ENCODE peak calls at places on chromosomes 1 and 21, in seven cellular contexts. One of them, this sample, is unnamed.

GRCh38 chr1:100483230-100483629 is 54.7 kb upstream of the GPR88 start:
- DNase-seq in fibroblast of lung: no peak
- DNase-seq in neural progenitor cell: no peak
- DNase-seq in right cardiac atrium: no peak
- DNase-seq in GM18507: no peak
- DNase-seq in NCI-H1105: no peak
- DNase-seq in endodermal cell: no peak
- DNase-seq in this sample: no peak

GRCh38 chr21:25568230-25568629 is 39.1 kb downstream of the MRPL39 start:
- DNase-seq in fibroblast of lung: peak; percentile 82
- DNase-seq in neural progenitor cell: peak; percentile 22
- DNase-seq in right cardiac atrium: peak; percentile 70
- DNase-seq in GM18507: no peak
- DNase-seq in NCI-H1105: no peak
- DNase-seq in endodermal cell: peak; percentile 49
- DNase-seq in this sample: no peak

GRCh38 chr1:19869929-19870328 is 12.3 kb upstream of the OTUD3 start:
- DNase-seq in fibroblast of lung: peak; percentile 21
- DNase-seq in neural progenitor cell: no peak
- DNase-seq in right cardiac atrium: no peak
- DNase-seq in GM18507: no peak
- DNase-seq in NCI-H1105: no peak
- DNase-seq in endodermal cell: no peak
- DNase-seq in this sample: no peak

GRCh38 chr1:21620461-21620860 is 48.7 kb downstream of the RAP1GAP start:
- DNase-seq in fibroblast of lung: no peak
- DNase-seq in neural progenitor cell: no peak
- DNase-seq in right cardiac atrium: peak; percentile 66
- DNase-seq in GM18507: no peak
- DNase-seq in NCI-H1105: peak; percentile 10
- DNase-seq in endodermal cell: no peak
- DNase-seq in this sample: no peak

GRCh38 chr1:51621841-51622454 is 5.1 kb downstream of the OSBPL9 start:
- DNase-seq in fibroblast of lung: no peak
- DNase-seq in neural progenitor cell: no peak
- DNase-seq in right cardiac atrium: no peak
- DNase-seq in GM18507: no peak
- DNase-seq in NCI-H1105: no peak
- DNase-seq in endodermal cell: no peak
- DNase-seq in this sample: no peak

GRCh38 chr21:35342440-35342839 is 293.3 kb upstream of the RUNX1 start:
- DNase-seq in fibroblast of lung: no peak
- DNase-seq in neural progenitor cell: no peak
- DNase-seq in right cardiac atrium: no peak
- DNase-seq in GM18507: peak; percentile 33
- DNase-seq in NCI-H1105: no peak
- DNase-seq in endodermal cell: no peak
- DNase-seq in this sample: peak; percentile 7

GRCh38 chr1:16886860-16887605 is 8.7 kb upstream of the RNU1-2 start:
- DNase-seq in fibroblast of lung: no peak
- DNase-seq in neural progenitor cell: no peak
- DNase-seq in right cardiac atrium: peak; percentile 41
- DNase-seq in GM18507: no peak
- DNase-seq in NCI-H1105: no peak
- DNase-seq in endodermal cell: peak; percentile 23
- DNase-seq in this sample: no peak

GRCh38 chr21:42081138-42081537 is 10.0 kb downstream of the UMODL1 start:
- DNase-seq in fibroblast of lung: no peak
- DNase-seq in neural progenitor cell: peak; percentile 46
- DNase-seq in right cardiac atrium: peak; percentile 38
- DNase-seq in GM18507: no peak
- DNase-seq in NCI-H1105: no peak
- DNase-seq in endodermal cell: no peak
- DNase-seq in this sample: no peak

GRCh38 chr1:201999625-202000238 is 10.7 kb upstream of the ELF3 start:
- DNase-seq in fibroblast of lung: peak; percentile 52
- DNase-seq in neural progenitor cell: peak; percentile 74
- DNase-seq in right cardiac atrium: no peak
- DNase-seq in GM18507: peak; percentile 25
- DNase-seq in NCI-H1105: peak; percentile 32
- DNase-seq in endodermal cell: peak; percentile 79
- DNase-seq in this sample: no peak

GRCh38 chr21:17613242-17613676 is 558 bp upstream of the BTG3 start:
- DNase-seq in fibroblast of lung: peak; percentile 32
- DNase-seq in neural progenitor cell: no peak
- DNase-seq in right cardiac atrium: peak; percentile 80
- DNase-seq in GM18507: no peak
- DNase-seq in NCI-H1105: no peak
- DNase-seq in endodermal cell: no peak
- DNase-seq in this sample: no peak

GRCh38 chr1:155184835-155185782 is 11.5 kb downstream of the TRIM46 start:
- DNase-seq in fibroblast of lung: no peak
- DNase-seq in neural progenitor cell: no peak
- DNase-seq in right cardiac atrium: peak; percentile 72
- DNase-seq in GM18507: peak; percentile 73
- DNase-seq in NCI-H1105: no peak
- DNase-seq in endodermal cell: peak; percentile 56
- DNase-seq in this sample: peak; percentile 88

GRCh38 chr1:37691497-37692077 is 729 bp upstream of the CDCA8 start:
- DNase-seq in fibroblast of lung: peak; percentile 31
- DNase-seq in neural progenitor cell: peak; percentile 49
- DNase-seq in right cardiac atrium: peak; percentile 78
- DNase-seq in GM18507: no peak
- DNase-seq in NCI-H1105: peak; percentile 34
- DNase-seq in endodermal cell: peak; percentile 77
- DNase-seq in this sample: no peak

GRCh38 chr1:2979191-2980072 is 41.8 kb upstream of the ACTRT2 start:
- DNase-seq in fibroblast of lung: no peak
- DNase-seq in neural progenitor cell: no peak
- DNase-seq in right cardiac atrium: peak; percentile 46
- DNase-seq in GM18507: no peak
- DNase-seq in NCI-H1105: no peak
- DNase-seq in endodermal cell: peak; percentile 12
- DNase-seq in this sample: peak; percentile 6

GRCh38 chr1:230425252-230426061 is 675 bp downstream of the PGBD5 start:
- DNase-seq in fibroblast of lung: no peak
- DNase-seq in neural progenitor cell: peak; percentile 56
- DNase-seq in right cardiac atrium: peak; percentile 54
- DNase-seq in GM18507: no peak
- DNase-seq in NCI-H1105: no peak
- DNase-seq in endodermal cell: peak; percentile 66
- DNase-seq in this sample: no peak

GRCh38 chr1:18243503-18244175 is 136.0 kb downstream of the IGSF21 start:
- DNase-seq in fibroblast of lung: no peak
- DNase-seq in neural progenitor cell: no peak
- DNase-seq in right cardiac atrium: no peak
- DNase-seq in GM18507: no peak
- DNase-seq in NCI-H1105: no peak
- DNase-seq in endodermal cell: no peak
- DNase-seq in this sample: no peak

GRCh38 chr1:46523556-46524443 is 27.6 kb downstream of the KNCN start:
- DNase-seq in fibroblast of lung: no peak
- DNase-seq in neural progenitor cell: no peak
- DNase-seq in right cardiac atrium: no peak
- DNase-seq in GM18507: no peak
- DNase-seq in NCI-H1105: no peak
- DNase-seq in endodermal cell: peak; percentile 49
- DNase-seq in this sample: no peak

GRCh38 chr1:151510614-151510956 is 602 bp upstream of the CGN start:
- DNase-seq in fibroblast of lung: no peak
- DNase-seq in neural progenitor cell: no peak
- DNase-seq in right cardiac atrium: no peak
- DNase-seq in GM18507: no peak
- DNase-seq in NCI-H1105: no peak
- DNase-seq in endodermal cell: no peak
- DNase-seq in this sample: no peak

GRCh38 chr1:43545686-43546387 is 15.2 kb downstream of the PTPRF start:
- DNase-seq in fibroblast of lung: peak; percentile 61
- DNase-seq in neural progenitor cell: peak; percentile 97
- DNase-seq in right cardiac atrium: peak; percentile 90
- DNase-seq in GM18507: no peak
- DNase-seq in NCI-H1105: peak; percentile 90
- DNase-seq in endodermal cell: peak; percentile 98
- DNase-seq in this sample: no peak

GRCh38 chr1:32907435-32907834 is 6.2 kb upstream of the TMEM54 start:
- DNase-seq in fibroblast of lung: no peak
- DNase-seq in neural progenitor cell: no peak
- DNase-seq in right cardiac atrium: no peak
- DNase-seq in GM18507: no peak
- DNase-seq in NCI-H1105: no peak
- DNase-seq in endodermal cell: no peak
- DNase-seq in this sample: no peak

GRCh38 chr1:16375521-16376359 is 8.7 kb downstream of the SZRD1 start:
- DNase-seq in fibroblast of lung: peak; percentile 79
- DNase-seq in neural progenitor cell: no peak
- DNase-seq in right cardiac atrium: no peak
- DNase-seq in GM18507: no peak
- DNase-seq in NCI-H1105: no peak
- DNase-seq in endodermal cell: no peak
- DNase-seq in this sample: no peak

GRCh38 chr21:45324430-45325205 is 36.9 kb upstream of the POFUT2 start:
- DNase-seq in fibroblast of lung: no peak
- DNase-seq in neural progenitor cell: no peak
- DNase-seq in right cardiac atrium: peak; percentile 65
- DNase-seq in GM18507: no peak
- DNase-seq in NCI-H1105: no peak
- DNase-seq in endodermal cell: peak; percentile 79
- DNase-seq in this sample: no peak